ENCODE peak calls at places on chromosomes 1 and 21, in nine cellular contexts. One of them, this sample, is unnamed.

GRCh38 chr1:9473032-9473792 is 66.1 kb upstream of the SLC25A33 start:
- DNase-seq in cardiac muscle cell: no peak
- DNase-seq in cardiac fibroblast: peak; percentile 91
- DNase-seq in WTC11: no peak
- DNase-seq in prostate gland: no peak
- DNase-seq in HCT116: peak; percentile 12
- DNase-seq in stomach: peak; percentile 46
- DNase-seq in A673: no peak
- DNase-seq in fibroblast of lung: peak; percentile 93
- DNase-seq in this sample: peak; percentile 10

GRCh38 chr1:115337633-115338456 is at the start of gene NGF:
- DNase-seq in cardiac muscle cell: peak; percentile 63
- DNase-seq in cardiac fibroblast: peak; percentile 52
- DNase-seq in WTC11: peak; percentile 73
- DNase-seq in prostate gland: no peak
- DNase-seq in HCT116: no peak
- DNase-seq in stomach: no peak
- DNase-seq in A673: peak; percentile 74
- DNase-seq in fibroblast of lung: peak; percentile 53
- DNase-seq in this sample: peak; percentile 15

GRCh38 chr1:25742316-25742715 is 57.7 kb upstream of the SELENON start:
- DNase-seq in cardiac muscle cell: no peak
- DNase-seq in cardiac fibroblast: no peak
- DNase-seq in WTC11: no peak
- DNase-seq in prostate gland: no peak
- DNase-seq in HCT116: no peak
- DNase-seq in stomach: no peak
- DNase-seq in A673: no peak
- DNase-seq in fibroblast of lung: no peak
- DNase-seq in this sample: no peak

GRCh38 chr1:220094016-220094911 is at the start of gene IARS2:
- DNase-seq in cardiac muscle cell: peak; percentile 92
- DNase-seq in cardiac fibroblast: peak; percentile 85
- DNase-seq in WTC11: peak; percentile 90
- DNase-seq in prostate gland: peak; percentile 80
- DNase-seq in HCT116: peak; percentile 70
- DNase-seq in stomach: peak; percentile 92
- DNase-seq in A673: peak; percentile 93
- DNase-seq in fibroblast of lung: peak; percentile 83
- DNase-seq in this sample: peak; percentile 75

GRCh38 chr1:234585333-234586055 is 24.5 kb downstream of the IRF2BP2 start:
- DNase-seq in cardiac muscle cell: no peak
- DNase-seq in cardiac fibroblast: peak; percentile 73
- DNase-seq in WTC11: no peak
- DNase-seq in prostate gland: no peak
- DNase-seq in HCT116: no peak
- DNase-seq in stomach: no peak
- DNase-seq in A673: peak; percentile 22
- DNase-seq in fibroblast of lung: peak; percentile 41
- DNase-seq in this sample: no peak

GRCh38 chr1:53766766-53767409 is 27.9 kb upstream of the GLIS1 start:
- DNase-seq in cardiac muscle cell: no peak
- DNase-seq in cardiac fibroblast: peak; percentile 72
- DNase-seq in WTC11: no peak
- DNase-seq in prostate gland: no peak
- DNase-seq in HCT116: no peak
- DNase-seq in stomach: no peak
- DNase-seq in A673: peak; percentile 24
- DNase-seq in fibroblast of lung: peak; percentile 61
- DNase-seq in this sample: no peak

GRCh38 chr21:25170681-25171080 is 436.6 kb downstream of the MRPL39 start:
- DNase-seq in cardiac muscle cell: no peak
- DNase-seq in cardiac fibroblast: no peak
- DNase-seq in WTC11: no peak
- DNase-seq in prostate gland: no peak
- DNase-seq in HCT116: no peak
- DNase-seq in stomach: no peak
- DNase-seq in A673: no peak
- DNase-seq in fibroblast of lung: no peak
- DNase-seq in this sample: no peak

GRCh38 chr1:160374291-160374690 is 7.4 kb downstream of the NHLH1 start:
- DNase-seq in cardiac muscle cell: no peak
- DNase-seq in cardiac fibroblast: no peak
- DNase-seq in WTC11: no peak
- DNase-seq in prostate gland: no peak
- DNase-seq in HCT116: no peak
- DNase-seq in stomach: no peak
- DNase-seq in A673: no peak
- DNase-seq in fibroblast of lung: no peak
- DNase-seq in this sample: no peak

GRCh38 chr1:40980453-40981121 is 1.1 kb downstream of the CTPS1 start:
- DNase-seq in cardiac muscle cell: no peak
- DNase-seq in cardiac fibroblast: peak; percentile 53
- DNase-seq in WTC11: peak; percentile 25
- DNase-seq in prostate gland: no peak
- DNase-seq in HCT116: no peak
- DNase-seq in stomach: peak; percentile 30
- DNase-seq in A673: peak; percentile 35
- DNase-seq in fibroblast of lung: no peak
- DNase-seq in this sample: peak; percentile 12

GRCh38 chr1:40980068-40980452 is 564 bp downstream of the CTPS1 start:
- DNase-seq in cardiac muscle cell: no peak
- DNase-seq in cardiac fibroblast: no peak
- DNase-seq in WTC11: no peak
- DNase-seq in prostate gland: no peak
- DNase-seq in HCT116: no peak
- DNase-seq in stomach: no peak
- DNase-seq in A673: no peak
- DNase-seq in fibroblast of lung: no peak
- DNase-seq in this sample: no peak

GRCh38 chr1:40978886-40979240 is 633 bp upstream of the CTPS1 start:
- DNase-seq in cardiac muscle cell: no peak
- DNase-seq in cardiac fibroblast: no peak
- DNase-seq in WTC11: no peak
- DNase-seq in prostate gland: no peak
- DNase-seq in HCT116: no peak
- DNase-seq in stomach: no peak
- DNase-seq in A673: no peak
- DNase-seq in fibroblast of lung: no peak
- DNase-seq in this sample: no peak

GRCh38 chr1:40977721-40978120 is 1.8 kb upstream of the CTPS1 start:
- DNase-seq in cardiac muscle cell: peak; percentile 35
- DNase-seq in cardiac fibroblast: peak; percentile 52
- DNase-seq in WTC11: no peak
- DNase-seq in prostate gland: no peak
- DNase-seq in HCT116: no peak
- DNase-seq in stomach: no peak
- DNase-seq in A673: no peak
- DNase-seq in fibroblast of lung: no peak
- DNase-seq in this sample: no peak

GRCh38 chr1:40979241-40980067 is at the start of gene CTPS1:
- DNase-seq in cardiac muscle cell: peak; percentile 95
- DNase-seq in cardiac fibroblast: peak; percentile 95
- DNase-seq in WTC11: peak; percentile 94
- DNase-seq in prostate gland: peak; percentile 92
- DNase-seq in HCT116: peak; percentile 82
- DNase-seq in stomach: peak; percentile 97
- DNase-seq in A673: peak; percentile 96
- DNase-seq in fibroblast of lung: peak; percentile 92
- DNase-seq in this sample: peak; percentile 91
- TF ChIP-seq CTCF in cardiac muscle cell: peak; percentile 28
- TF ChIP-seq CTCF in cardiac fibroblast: peak; percentile 9
- TF ChIP-seq CTCF in WTC11: no peak
- TF ChIP-seq CTCF in prostate gland: peak; percentile 20
- TF ChIP-seq CTCF in HCT116: no peak
- TF ChIP-seq CTCF in stomach: no peak
- TF ChIP-seq CTCF in A673: peak; percentile 38
- TF ChIP-seq CTCF in fibroblast of lung: no peak
- TF ChIP-seq CTCF in this sample: peak; percentile 52

GRCh38 chr1:52346653-52347052 is 19.4 kb downstream of the CC2D1B start:
- DNase-seq in cardiac muscle cell: no peak
- DNase-seq in cardiac fibroblast: no peak
- DNase-seq in WTC11: no peak
- DNase-seq in prostate gland: no peak
- DNase-seq in HCT116: no peak
- DNase-seq in stomach: no peak
- DNase-seq in A673: no peak
- DNase-seq in fibroblast of lung: no peak
- DNase-seq in this sample: no peak

GRCh38 chr1:52352690-52353089 is 13.3 kb downstream of the CC2D1B start:
- DNase-seq in cardiac muscle cell: no peak
- DNase-seq in cardiac fibroblast: no peak
- DNase-seq in WTC11: no peak
- DNase-seq in prostate gland: no peak
- DNase-seq in HCT116: no peak
- DNase-seq in stomach: no peak
- DNase-seq in A673: no peak
- DNase-seq in fibroblast of lung: no peak
- DNase-seq in this sample: no peak

GRCh38 chr1:52343982-52344381 is 22.0 kb downstream of the CC2D1B start:
- DNase-seq in cardiac muscle cell: no peak
- DNase-seq in cardiac fibroblast: no peak
- DNase-seq in WTC11: no peak
- DNase-seq in prostate gland: no peak
- DNase-seq in HCT116: no peak
- DNase-seq in stomach: no peak
- DNase-seq in A673: no peak
- DNase-seq in fibroblast of lung: no peak
- DNase-seq in this sample: no peak

GRCh38 chr1:52345252-52345651 is 20.8 kb downstream of the CC2D1B start:
- DNase-seq in cardiac muscle cell: no peak
- DNase-seq in cardiac fibroblast: no peak
- DNase-seq in WTC11: no peak
- DNase-seq in prostate gland: no peak
- DNase-seq in HCT116: no peak
- DNase-seq in stomach: no peak
- DNase-seq in A673: no peak
- DNase-seq in fibroblast of lung: no peak
- DNase-seq in this sample: no peak

DNA sequence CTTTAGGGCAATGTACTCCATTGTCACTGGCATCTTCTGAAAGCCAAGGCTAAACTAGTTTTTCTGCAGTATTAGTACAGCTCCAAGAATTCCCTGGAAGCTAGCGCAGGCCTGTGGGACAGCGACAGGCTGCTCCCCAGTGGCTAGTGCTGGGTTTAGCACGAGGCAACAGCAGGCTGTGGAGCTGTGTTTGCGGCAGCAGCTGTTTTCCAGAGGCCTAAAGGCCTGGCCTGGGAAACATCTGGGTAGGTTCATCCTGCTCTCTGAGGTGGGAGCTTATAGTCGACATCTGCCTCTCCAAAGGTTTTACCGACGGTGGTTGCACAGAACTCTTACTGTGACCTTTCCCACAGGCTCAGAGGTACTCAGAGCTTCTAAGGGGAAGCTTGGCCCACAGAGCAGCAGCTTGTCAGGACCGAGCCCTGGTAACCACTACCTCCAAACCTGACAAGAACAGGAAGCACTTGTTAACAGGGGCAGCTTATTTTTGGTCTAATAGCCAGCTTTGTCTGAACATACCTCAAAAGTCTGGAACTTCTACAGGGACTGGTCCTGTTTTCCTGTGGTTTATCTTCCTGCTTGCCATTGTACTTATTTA is 17.2 kb downstream of the CC2D1B start:
- DNase-seq in cardiac muscle cell: peak; percentile 70
- DNase-seq in cardiac fibroblast: peak; percentile 39
- DNase-seq in WTC11: peak; percentile 67
- DNase-seq in prostate gland: peak; percentile 17
- DNase-seq in HCT116: no peak
- DNase-seq in stomach: no peak
- DNase-seq in A673: peak; percentile 46
- DNase-seq in fibroblast of lung: peak; percentile 48
- DNase-seq in this sample: no peak
- TF ChIP-seq CTCF in cardiac muscle cell: peak; percentile 41
- TF ChIP-seq CTCF in cardiac fibroblast: peak; percentile 29
- TF ChIP-seq CTCF in WTC11: no peak
- TF ChIP-seq CTCF in prostate gland: peak; percentile 24
- TF ChIP-seq CTCF in HCT116: peak; percentile 14
- TF ChIP-seq CTCF in stomach: no peak
- TF ChIP-seq CTCF in A673: peak; percentile 47
- TF ChIP-seq CTCF in fibroblast of lung: peak; percentile 49
- TF ChIP-seq CTCF in this sample: peak; percentile 55

GRCh38 chr1:40255231-40255630 is 2.8 kb upstream of the ZMPSTE24 start:
- DNase-seq in cardiac muscle cell: no peak
- DNase-seq in cardiac fibroblast: no peak
- DNase-seq in WTC11: no peak
- DNase-seq in prostate gland: no peak
- DNase-seq in HCT116: no peak
- DNase-seq in stomach: no peak
- DNase-seq in A673: no peak
- DNase-seq in fibroblast of lung: no peak
- DNase-seq in this sample: no peak

GRCh38 chr1:40258445-40258769 is 371 bp downstream of the ZMPSTE24 start:
- DNase-seq in cardiac muscle cell: no peak
- DNase-seq in cardiac fibroblast: no peak
- DNase-seq in WTC11: no peak
- DNase-seq in prostate gland: no peak
- DNase-seq in HCT116: no peak
- DNase-seq in stomach: no peak
- DNase-seq in A673: peak; percentile 26
- DNase-seq in fibroblast of lung: peak; percentile 25
- DNase-seq in this sample: no peak

GRCh38 chr1:40256401-40257084 is 1.5 kb upstream of the ZMPSTE24 start:
- DNase-seq in cardiac muscle cell: no peak
- DNase-seq in cardiac fibroblast: no peak
- DNase-seq in WTC11: no peak
- DNase-seq in prostate gland: no peak
- DNase-seq in HCT116: no peak
- DNase-seq in stomach: no peak
- DNase-seq in A673: no peak
- DNase-seq in fibroblast of lung: no peak
- DNase-seq in this sample: no peak

GRCh38 chr1:40257313-40257687 is 736 bp upstream of the ZMPSTE24 start:
- DNase-seq in cardiac muscle cell: no peak
- DNase-seq in cardiac fibroblast: no peak
- DNase-seq in WTC11: no peak
- DNase-seq in prostate gland: peak; percentile 11
- DNase-seq in HCT116: peak; percentile 16
- DNase-seq in stomach: peak; percentile 34
- DNase-seq in A673: no peak
- DNase-seq in fibroblast of lung: no peak
- DNase-seq in this sample: no peak

DNA sequence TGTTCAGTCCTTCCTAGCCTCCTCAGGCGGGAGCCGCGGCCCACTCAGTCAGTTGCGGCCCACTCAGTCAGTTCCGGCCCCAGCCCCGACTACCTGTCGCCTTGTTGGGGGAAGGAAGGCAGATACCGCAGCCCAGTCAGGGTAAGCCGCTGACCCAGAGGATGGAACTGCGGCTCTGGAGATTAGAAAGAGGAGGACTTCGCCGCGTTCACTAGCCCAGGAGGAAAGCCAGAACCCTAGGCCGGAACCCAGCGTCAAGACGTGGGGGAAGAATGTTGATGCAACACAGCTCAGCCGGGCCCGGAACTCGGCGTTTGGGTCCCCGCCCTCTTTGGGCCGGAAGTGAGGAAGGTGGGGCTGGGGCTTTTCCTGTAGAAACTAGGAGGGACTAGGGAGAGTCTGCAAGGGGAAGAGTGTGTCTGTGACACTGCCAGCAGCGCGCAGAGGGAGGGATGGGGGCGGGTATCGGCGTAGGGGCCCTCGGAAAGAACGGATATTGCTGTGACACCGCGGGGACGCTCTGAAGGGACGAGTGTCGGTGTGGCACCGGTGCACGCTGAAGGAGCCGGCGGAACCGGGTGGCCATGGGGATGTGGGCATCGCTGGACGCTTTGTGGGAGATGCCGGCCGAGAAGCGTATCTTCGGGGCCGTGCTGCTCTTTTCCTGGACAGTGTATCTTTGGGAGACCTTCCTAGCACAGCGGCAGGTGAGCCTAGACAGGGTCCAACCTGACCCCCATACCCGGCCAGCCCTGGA is at the start of gene ZMPSTE24:
- DNase-seq in cardiac muscle cell: peak; percentile 97
- DNase-seq in cardiac fibroblast: peak; percentile 99
- DNase-seq in WTC11: peak; percentile 97
- DNase-seq in prostate gland: peak; percentile 94
- DNase-seq in HCT116: peak; percentile 97
- DNase-seq in stomach: peak; percentile 96
- DNase-seq in A673: peak; percentile 99
- DNase-seq in fibroblast of lung: peak; percentile 99
- DNase-seq in this sample: peak; percentile 94
- TF ChIP-seq CTCF in cardiac muscle cell: no peak
- TF ChIP-seq CTCF in cardiac fibroblast: no peak
- TF ChIP-seq CTCF in WTC11: no peak
- TF ChIP-seq CTCF in prostate gland: peak; percentile 10
- TF ChIP-seq CTCF in HCT116: no peak
- TF ChIP-seq CTCF in stomach: no peak
- TF ChIP-seq CTCF in A673: no peak
- TF ChIP-seq CTCF in fibroblast of lung: no peak
- TF ChIP-seq CTCF in this sample: no peak

GRCh38 chr21:16910435-16911165 is 602.2 kb upstream of the CXADR start:
- DNase-seq in cardiac muscle cell: no peak
- DNase-seq in cardiac fibroblast: no peak
- DNase-seq in WTC11: no peak
- DNase-seq in prostate gland: no peak
- DNase-seq in HCT116: no peak
- DNase-seq in stomach: no peak
- DNase-seq in A673: no peak
- DNase-seq in fibroblast of lung: no peak
- DNase-seq in this sample: no peak

GRCh38 chr21:16908087-16908486 is 604.8 kb upstream of the CXADR start:
- DNase-seq in cardiac muscle cell: no peak
- DNase-seq in cardiac fibroblast: peak; percentile 50
- DNase-seq in WTC11: no peak
- DNase-seq in prostate gland: peak; percentile 54
- DNase-seq in HCT116: no peak
- DNase-seq in stomach: no peak
- DNase-seq in A673: peak; percentile 1
- DNase-seq in fibroblast of lung: no peak
- DNase-seq in this sample: no peak

GRCh38 chr21:16911166-16911607 is 601.7 kb upstream of the CXADR start:
- DNase-seq in cardiac muscle cell: no peak
- DNase-seq in cardiac fibroblast: no peak
- DNase-seq in WTC11: no peak
- DNase-seq in prostate gland: no peak
- DNase-seq in HCT116: no peak
- DNase-seq in stomach: no peak
- DNase-seq in A673: no peak
- DNase-seq in fibroblast of lung: no peak
- DNase-seq in this sample: no peak

GRCh38 chr21:16912075-16912474 is 600.8 kb upstream of the CXADR start:
- DNase-seq in cardiac muscle cell: no peak
- DNase-seq in cardiac fibroblast: peak; percentile 51
- DNase-seq in WTC11: no peak
- DNase-seq in prostate gland: no peak
- DNase-seq in HCT116: no peak
- DNase-seq in stomach: no peak
- DNase-seq in A673: no peak
- DNase-seq in fibroblast of lung: peak; percentile 4
- DNase-seq in this sample: no peak

DNA sequence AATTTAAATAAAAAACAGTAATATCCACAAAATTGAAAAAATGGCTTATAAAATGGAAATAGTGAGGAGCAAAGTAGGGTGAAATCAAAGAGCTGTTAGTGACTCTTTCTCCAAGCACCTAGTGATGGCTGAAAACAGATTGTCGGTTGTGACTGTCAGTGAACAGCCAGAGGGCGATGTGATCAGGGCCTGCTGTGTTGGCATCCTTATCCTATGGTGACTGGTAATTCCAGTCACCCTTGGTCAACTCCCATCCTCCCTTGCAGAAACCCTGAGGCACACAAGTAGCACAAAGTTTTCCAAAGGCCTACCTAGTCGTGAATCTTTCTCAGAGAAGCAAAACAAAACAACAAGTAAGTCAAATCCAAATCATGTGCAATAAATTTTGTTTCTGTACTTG is 599.8 kb upstream of the CXADR start:
- DNase-seq in cardiac muscle cell: no peak
- DNase-seq in cardiac fibroblast: no peak
- DNase-seq in WTC11: peak; percentile 17
- DNase-seq in prostate gland: no peak
- DNase-seq in HCT116: no peak
- DNase-seq in stomach: no peak
- DNase-seq in A673: no peak
- DNase-seq in fibroblast of lung: no peak
- DNase-seq in this sample: no peak
- TF ChIP-seq CTCF in cardiac muscle cell: no peak
- TF ChIP-seq CTCF in cardiac fibroblast: no peak
- TF ChIP-seq CTCF in WTC11: no peak
- TF ChIP-seq CTCF in prostate gland: no peak
- TF ChIP-seq CTCF in HCT116: no peak
- TF ChIP-seq CTCF in stomach: no peak
- TF ChIP-seq CTCF in A673: no peak
- TF ChIP-seq CTCF in fibroblast of lung: no peak
- TF ChIP-seq CTCF in this sample: no peak